ENCODE peak calls at places on chromosome X, in nine cellular contexts. K is A549, A is HepG2, Z is HCT116, C is K562, B is GM23338, X is GM12878, E is SK-N-SH, N is Panc1. J is an unnamed sample.

GRCh38 chrX:9835585-9836210 is 49.5 kb downstream of the SHROOM2 start:
- DNase-seq in A (no peak), E (no peak), X (no peak), B (no peak), Z (no peak), C (no peak), N (no peak), K (no peak), J (no peak)

GRCh38 chrX:68708503-68709290 is 61.2 kb downstream of the STARD8 start:
- DNase-seq in C (no peak), B (peak; percentile 76), X (no peak), Z (no peak), E (no peak), K (no peak), N (no peak), A (no peak), J (no peak)

GRCh38 chrX:68710870-68711576 is 63.6 kb downstream of the STARD8 start:
- DNase-seq in E (peak; percentile 73), Z (peak; percentile 32), A (peak; percentile 40), B (peak; percentile 76), K (peak; percentile 65), C (peak; percentile 41), X (no peak), N (no peak), J (no peak)

GRCh38 chrX:133983243-133983973 is 2.0 kb downstream of the GPC3 start:
- DNase-seq in Z (no peak), B (peak; percentile 5), N (no peak), C (no peak), K (no peak), A (no peak), E (no peak), X (no peak), J (no peak)

GRCh38 chrX:1463581-1464281 is 11.0 kb upstream of the ASMTL start:
- DNase-seq in Z (no peak), E (no peak), N (no peak), C (no peak), B (no peak), X (no peak), K (no peak), A (no peak), J (no peak)

GRCh38 chrX:122389005-122389404 is 795.1 kb upstream of the GRIA3 start:
- DNase-seq in A (no peak), C (no peak), E (no peak), K (no peak), B (no peak), Z (no peak), N (no peak), X (no peak), J (no peak)

GRCh38 chrX:66200855-66201795 is 37.1 kb downstream of the HEPH start:
- DNase-seq in A (no peak), B (peak; percentile 5), E (no peak), C (no peak), X (no peak), K (peak; percentile 9), Z (no peak), N (no peak), J (no peak)

GRCh38 chrX:15501506-15501905 is 899 bp downstream of the BMX start:
- DNase-seq in X (no peak), K (no peak), Z (no peak), A (no peak), B (no peak), C (no peak), N (no peak), E (no peak), J (no peak)

GRCh38 chrX:20144491-20144890 is 2.9 kb upstream of the EIF1AX start:
- DNase-seq in C (no peak), Z (no peak), X (no peak), E (no peak), N (no peak), B (no peak), A (no peak), K (no peak), J (no peak)

GRCh38 chrX:18076434-18076833 is 144.3 kb downstream of the BEND2 start:
- DNase-seq in N (no peak), B (no peak), K (no peak), C (no peak), X (no peak), A (no peak), E (no peak), Z (no peak), J (no peak)

DNA sequence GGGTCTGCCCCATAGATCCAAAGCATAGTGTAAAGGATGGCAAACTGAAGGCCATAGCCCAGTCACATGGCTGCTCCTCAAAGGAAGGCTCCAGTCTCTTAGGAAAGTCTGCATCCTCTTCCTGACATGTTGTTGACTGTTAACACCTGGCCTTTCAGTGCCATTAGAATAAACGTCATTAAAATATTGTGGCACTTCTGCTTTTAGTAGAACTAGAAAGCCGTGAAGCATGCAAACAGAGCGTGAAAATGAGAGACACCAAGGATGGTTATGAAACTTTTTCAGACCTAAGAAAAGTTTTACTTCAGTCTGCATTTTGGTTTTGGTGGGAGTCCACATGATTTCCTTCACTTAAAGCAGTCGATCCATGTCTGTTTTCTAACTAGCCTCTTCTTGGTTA is 41.1 kb upstream of the AFF2 start:
- DNase-seq in A (no peak), X (peak; percentile 45), B (no peak), E (no peak), C (no peak), Z (no peak), N (no peak), K (no peak), J (peak; percentile 17)
- H3K4me3 ChIP-seq in A (no peak overlapping the region), X (no peak overlapping the region), B (no peak overlapping the region), E (no peak overlapping the region), C (no peak overlapping the region), Z (no peak overlapping the region), N (no peak overlapping the region), K (no peak overlapping the region), J (no peak overlapping the region)

GRCh38 chrX:147914609-147915008 is 2.9 kb downstream of the FMR1 start:
- DNase-seq in A (no peak), C (no peak), E (no peak), X (no peak), N (no peak), Z (no peak), B (no peak), K (no peak), J (no peak)

GRCh38 chrX:147916375-147916968 is 4.8 kb downstream of the FMR1 start:
- DNase-seq in A (no peak), E (no peak), X (no peak), K (no peak), Z (no peak), B (no peak), N (no peak), C (no peak), J (no peak)

GRCh38 chrX:147911192-147912022 is at the start of gene FMR1:
- DNase-seq in A (peak; percentile 84), K (peak; percentile 94), B (peak; percentile 91), E (peak; percentile 95), N (peak; percentile 74), C (peak; percentile 95), X (peak; percentile 60), Z (peak; percentile 67), J (peak; percentile 74)

GRCh38 chrX:147912093-147912801 is 528 bp downstream of the FMR1 start:
- DNase-seq in Z (no peak), C (peak; percentile 55), E (peak; percentile 44), B (peak; percentile 49), K (peak; percentile 31), A (no peak), X (no peak), N (no peak), J (no peak)

GRCh38 chrX:147913570-147913969 is 1.9 kb downstream of the FMR1 start:
- DNase-seq in E (no peak), C (no peak), X (no peak), N (no peak), K (no peak), Z (no peak), A (no peak), B (no peak), J (no peak)
- H3K27ac ChIP-seq in E (no peak overlapping the region), C (no peak overlapping the region), X (peak overlapping the region; percentile 11), N (peak overlapping the region; percentile 87), K (no peak overlapping the region), Z (no peak overlapping the region), A (peak overlapping the region; percentile 80), B (no peak overlapping the region), J (no peak overlapping the region)

GRCh38 chrX:77936299-77936698 is 25.8 kb downstream of the ATP7A start:
- DNase-seq in Z (no peak), K (no peak), N (no peak), X (no peak), C (no peak), E (no peak), A (no peak), B (no peak), J (no peak)

GRCh38 chrX:77937291-77937690 is 26.8 kb downstream of the ATP7A start:
- DNase-seq in E (no peak), C (no peak), K (peak; percentile 68), A (no peak), Z (no peak), X (no peak), B (no peak), N (no peak), J (no peak)

DNA sequence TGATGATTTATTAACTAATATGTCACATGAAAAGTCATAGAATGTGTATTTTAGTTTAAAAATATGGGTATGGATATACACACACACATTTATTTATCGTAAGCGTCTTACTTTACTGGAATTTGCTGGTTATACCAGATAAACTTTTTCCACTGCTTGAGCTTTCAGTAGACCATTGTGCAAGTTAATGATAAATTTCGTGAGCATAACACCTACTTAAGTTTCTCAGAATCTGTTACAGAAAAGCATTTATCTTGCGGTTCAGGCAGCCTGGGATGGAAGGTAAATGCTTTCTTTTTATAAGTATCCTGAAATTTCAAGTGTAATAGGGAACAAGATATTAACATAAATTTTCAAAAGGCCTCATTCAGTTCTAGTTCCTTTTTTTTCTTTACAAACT is 27.6 kb downstream of the ATP7A start:
- DNase-seq in A (no peak), N (no peak), Z (no peak), E (no peak), K (no peak), C (peak; percentile 49), B (no peak), X (no peak), J (no peak)
- TF ChIP-seq REST in A (no peak), N (no peak), Z (no peak), E (no peak), K (no peak), C (no peak), B (no peak), X (no peak), J (no peak)

GRCh38 chrX:85927740-85928139 is 119.6 kb downstream of the CHM start:
- DNase-seq in C (no peak), B (no peak), N (no peak), A (no peak), X (no peak), E (no peak), K (no peak), Z (no peak), J (no peak)
- H3K4me3 ChIP-seq in C (no peak overlapping the region), B (no peak overlapping the region), N (no peak overlapping the region), A (no peak overlapping the region), X (no peak overlapping the region), E (no peak overlapping the region), K (no peak overlapping the region), Z (no peak overlapping the region), J (no peak overlapping the region)

GRCh38 chrX:136200466-136200865 is 50.7 kb downstream of the MAP7D3 start:
- DNase-seq in N (no peak), E (no peak), A (no peak), B (peak; percentile 51), C (peak; percentile 34), Z (no peak), K (peak; percentile 29), X (no peak), J (no peak)
- H3K27ac ChIP-seq in N (no peak overlapping the region), E (no peak overlapping the region), A (no peak overlapping the region), B (no peak overlapping the region), C (no peak overlapping the region), Z (no peak overlapping the region), K (no peak overlapping the region), X (no peak overlapping the region), J (no peak overlapping the region)

J was measured in HL-60.